ENCODE peak calls at places on chromosome 1, in seven cellular contexts. U is transverse colon; W is dorsolateral prefrontal cortex; H is PC-9; A is activated naive CD4-positive, alpha-beta T cell; N is AG08395; B is psoas muscle. M is an unnamed sample.
A peak's percentile ranks its signal among the peaks of the same experiment; 100 is the strongest.

GRCh38 chr1:179366093-179366800 is 476 bp downstream of the AXDND1 start:
- DNase-seq in U (no peak), W (no peak), H (no peak), A (no peak), N (peak; percentile 4), B (no peak), M (peak; percentile 3)

GRCh38 chr1:119544165-119544762 is 37.3 kb downstream of the HSD3B1 start:
- DNase-seq in U (peak; percentile 13), W (no peak), H (no peak), A (no peak), N (no peak), B (no peak), M (no peak)

GRCh38 chr1:192578144-192578909 is 2.8 kb downstream of the RGS1 start:
- DNase-seq in U (no peak), W (no peak), H (no peak), A (no peak), N (no peak), B (no peak), M (no peak)

GRCh38 chr1:82227696-82228095 is 427.0 kb downstream of the ADGRL2 start:
- DNase-seq in U (no peak), W (no peak), H (peak; percentile 32), A (no peak), N (peak; percentile 32), B (no peak), M (no peak)

GRCh38 chr1:198794498-198794897 is 155.7 kb downstream of the PTPRC start:
- DNase-seq in U (no peak), W (no peak), H (no peak), A (no peak), N (peak; percentile 8), B (no peak), M (peak; percentile 3)

GRCh38 chr1:212648431-212648830 is 39.9 kb downstream of the ATF3 start:
- DNase-seq in U (no peak), W (no peak), H (no peak), A (no peak), N (no peak), B (no peak), M (no peak)

GRCh38 chr1:54699936-54700525 is 15.6 kb upstream of the TTC4 start:
- DNase-seq in U (no peak), W (no peak), H (no peak), A (no peak), N (no peak), B (no peak), M (no peak)

GRCh38 chr1:236111527-236112331 is 30.6 kb upstream of the GPR137B start:
- DNase-seq in U (no peak), W (no peak), H (no peak), A (no peak), N (no peak), B (no peak), M (no peak)

GRCh38 chr1:198741744-198742143 is 102.9 kb downstream of the PTPRC start:
- DNase-seq in U (no peak), W (no peak), H (no peak), A (no peak), N (no peak), B (no peak), M (no peak)